ENCODE peak calls at places on chromosome 20, in six cellular contexts. One of them, this sample, is unnamed. For H3K9me3, the result is how much of the 10 kb centered on the place peaks cover.

GRCh38 chr20:35055445-35056276 is 36.9 kb downstream of the TRPC4AP start:
- DNase-seq in cardiac muscle cell: peak
- DNase-seq in ovary: no peak
- DNase-seq in HepG2: no peak
- DNase-seq in mucosa of descending colon: no peak
- DNase-seq in small intestine: no peak
- DNase-seq in this sample: no peak

GRCh38 chr20:21982559-21982958 is 277.1 kb downstream of the PAX1 start:
- DNase-seq in cardiac muscle cell: no peak
- DNase-seq in ovary: no peak
- DNase-seq in HepG2: no peak
- DNase-seq in mucosa of descending colon: no peak
- DNase-seq in small intestine: no peak
- DNase-seq in this sample: no peak

GRCh38 chr20:38201356-38201755 is 36.3 kb upstream of the TGM2 start:
- DNase-seq in cardiac muscle cell: peak
- DNase-seq in ovary: no peak
- DNase-seq in HepG2: no peak
- DNase-seq in mucosa of descending colon: peak
- DNase-seq in small intestine: no peak
- DNase-seq in this sample: no peak

GRCh38 chr20:52039746-52040145 is 151.8 kb downstream of the ZFP64 start:
- DNase-seq in cardiac muscle cell: no peak
- DNase-seq in ovary: no peak
- DNase-seq in HepG2: no peak
- DNase-seq in mucosa of descending colon: no peak
- DNase-seq in small intestine: no peak
- DNase-seq in this sample: no peak

GRCh38 chr20:56974499-56975250 is 291.8 kb downstream of the BMP7 start:
- DNase-seq in cardiac muscle cell: peak
- DNase-seq in ovary: no peak
- DNase-seq in HepG2: peak
- DNase-seq in mucosa of descending colon: no peak
- DNase-seq in small intestine: peak
- DNase-seq in this sample: peak

GRCh38 chr20:36644032-36644712 is 1.8 kb downstream of the SLA2 start:
- DNase-seq in cardiac muscle cell: no peak
- DNase-seq in ovary: no peak
- DNase-seq in HepG2: no peak
- DNase-seq in mucosa of descending colon: peak
- DNase-seq in small intestine: peak
- DNase-seq in this sample: no peak

GRCh38 chr20:49276895-49277785 is 717 bp downstream of the ZNFX1 start:
- DNase-seq in cardiac muscle cell: no peak
- DNase-seq in ovary: peak
- DNase-seq in HepG2: no peak
- DNase-seq in mucosa of descending colon: peak
- DNase-seq in small intestine: no peak
- DNase-seq in this sample: peak

GRCh38 chr20:36084897-36085617 is 69.5 kb upstream of the EPB41L1 start:
- DNase-seq in cardiac muscle cell: peak
- DNase-seq in ovary: no peak
- DNase-seq in HepG2: peak
- DNase-seq in mucosa of descending colon: no peak
- DNase-seq in small intestine: no peak
- DNase-seq in this sample: peak

GRCh38 chr20:2340823-2341222 is 39.9 kb upstream of the TGM6 start:
- DNase-seq in cardiac muscle cell: no peak
- DNase-seq in ovary: no peak
- DNase-seq in HepG2: no peak
- DNase-seq in mucosa of descending colon: no peak
- DNase-seq in small intestine: no peak
- DNase-seq in this sample: no peak

GRCh38 chr20:34537651-34538050 is 20.9 kb upstream of the MAP1LC3A start:
- DNase-seq in cardiac muscle cell: no peak
- DNase-seq in ovary: peak
- DNase-seq in HepG2: no peak
- DNase-seq in mucosa of descending colon: peak
- DNase-seq in small intestine: no peak
- DNase-seq in this sample: no peak

GRCh38 chr20:1893721-1894470 is 1.3 kb upstream of the SIRPA start:
- DNase-seq in cardiac muscle cell: no peak
- DNase-seq in ovary: peak
- DNase-seq in HepG2: peak
- DNase-seq in mucosa of descending colon: no peak
- DNase-seq in small intestine: no peak
- DNase-seq in this sample: no peak

GRCh38 chr20:37528442-37529213 is 952 bp upstream of the BLCAP start:
- DNase-seq in cardiac muscle cell: no peak
- DNase-seq in ovary: no peak
- DNase-seq in HepG2: no peak
- DNase-seq in mucosa of descending colon: no peak
- DNase-seq in small intestine: no peak
- DNase-seq in this sample: no peak

GRCh38 chr20:58432190-58432954 is 43.3 kb downstream of the VAPB start:
- DNase-seq in cardiac muscle cell: peak
- DNase-seq in ovary: no peak
- DNase-seq in HepG2: no peak
- DNase-seq in mucosa of descending colon: no peak
- DNase-seq in small intestine: no peak
- DNase-seq in this sample: no peak

GRCh38 chr20:53735536-53736050 is 142.0 kb upstream of the ZNF217 start:
- DNase-seq in cardiac muscle cell: peak
- DNase-seq in ovary: no peak
- DNase-seq in HepG2: no peak
- DNase-seq in mucosa of descending colon: no peak
- DNase-seq in small intestine: no peak
- DNase-seq in this sample: peak

GRCh38 chr20:46070215-46070910 is 19.4 kb downstream of the NCOA5 start:
- DNase-seq in cardiac muscle cell: peak
- DNase-seq in ovary: no peak
- DNase-seq in HepG2: no peak
- DNase-seq in mucosa of descending colon: no peak
- DNase-seq in small intestine: no peak
- DNase-seq in this sample: no peak

GRCh38 chr20:21900431-21900830 is 195.0 kb downstream of the PAX1 start:
- DNase-seq in cardiac muscle cell: no peak
- DNase-seq in ovary: no peak
- DNase-seq in HepG2: no peak
- DNase-seq in mucosa of descending colon: no peak
- DNase-seq in small intestine: no peak
- DNase-seq in this sample: no peak

GRCh38 chr20:23406880-23407279 is 14.4 kb downstream of the NAPB start:
- DNase-seq in cardiac muscle cell: no peak
- DNase-seq in ovary: no peak
- DNase-seq in HepG2: no peak
- DNase-seq in mucosa of descending colon: no peak
- DNase-seq in small intestine: no peak
- DNase-seq in this sample: no peak

GRCh38 chr20:17971571-17972013 is 2.8 kb downstream of the MGME1 start:
- DNase-seq in cardiac muscle cell: peak
- DNase-seq in ovary: no peak
- DNase-seq in HepG2: peak
- DNase-seq in mucosa of descending colon: no peak
- DNase-seq in small intestine: peak
- DNase-seq in this sample: no peak

GRCh38 chr20:50413088-50413500 is 97.1 kb upstream of the PTPN1 start:
- DNase-seq in cardiac muscle cell: peak
- DNase-seq in ovary: no peak
- DNase-seq in HepG2: peak
- DNase-seq in mucosa of descending colon: no peak
- DNase-seq in small intestine: no peak
- DNase-seq in this sample: no peak

GRCh38 chr20:18380908-18381529 is 85.8 kb downstream of the DZANK1 start:
- DNase-seq in cardiac muscle cell: no peak
- DNase-seq in ovary: no peak
- DNase-seq in HepG2: no peak
- DNase-seq in mucosa of descending colon: no peak
- DNase-seq in small intestine: no peak
- DNase-seq in this sample: no peak

GRCh38 chr20:4193053-4193452 is 177.7 kb upstream of the RNF24 start:
- DNase-seq in cardiac muscle cell: no peak
- DNase-seq in ovary: no peak
- DNase-seq in HepG2: no peak
- DNase-seq in mucosa of descending colon: no peak
- DNase-seq in small intestine: no peak
- DNase-seq in this sample: no peak

GRCh38 chr20:47263502-47264084 is 92.9 kb downstream of the ZMYND8 start:
- DNase-seq in cardiac muscle cell: no peak
- DNase-seq in ovary: no peak
- DNase-seq in HepG2: no peak
- DNase-seq in mucosa of descending colon: no peak
- DNase-seq in small intestine: no peak
- DNase-seq in this sample: no peak

GRCh38 chr20:48816282-48816860 is 11.4 kb downstream of the PREX1 start:
- DNase-seq in cardiac muscle cell: no peak
- DNase-seq in ovary: no peak
- DNase-seq in HepG2: no peak
- DNase-seq in mucosa of descending colon: no peak
- DNase-seq in small intestine: no peak
- DNase-seq in this sample: no peak

GRCh38 chr20:48986899-48987298 is 59.2 kb upstream of the CSE1L start:
- DNase-seq in cardiac muscle cell: peak
- DNase-seq in ovary: no peak
- DNase-seq in HepG2: peak
- DNase-seq in mucosa of descending colon: no peak
- DNase-seq in small intestine: no peak
- DNase-seq in this sample: no peak

GRCh38 chr20:46063652-46064054 is 26.1 kb downstream of the NCOA5 start:
- DNase-seq in cardiac muscle cell: no peak
- DNase-seq in ovary: no peak
- DNase-seq in HepG2: no peak
- DNase-seq in mucosa of descending colon: no peak
- DNase-seq in small intestine: no peak
- DNase-seq in this sample: no peak

GRCh38 chr20:41617059-41617921 is 887 bp downstream of the CHD6 start:
- DNase-seq in cardiac muscle cell: peak
- DNase-seq in ovary: peak
- DNase-seq in HepG2: peak
- DNase-seq in mucosa of descending colon: peak
- DNase-seq in small intestine: peak
- DNase-seq in this sample: peak

GRCh38 chr20:408843-409696 is 971 bp downstream of the RBCK1 start:
- DNase-seq in cardiac muscle cell: no peak
- DNase-seq in ovary: no peak
- DNase-seq in HepG2: no peak
- DNase-seq in mucosa of descending colon: no peak
- DNase-seq in small intestine: peak
- DNase-seq in this sample: no peak

GRCh38 chr20:8790442-8791074 is 278.3 kb upstream of the PLCB4 start:
- DNase-seq in cardiac muscle cell: peak
- DNase-seq in ovary: no peak
- DNase-seq in HepG2: peak
- DNase-seq in mucosa of descending colon: no peak
- DNase-seq in small intestine: peak
- DNase-seq in this sample: peak

GRCh38 chr20:30505566-30505965 is 751.9 kb upstream of the DEFB115 start:
- DNase-seq in cardiac muscle cell: no peak
- DNase-seq in ovary: no peak
- DNase-seq in HepG2: no peak
- DNase-seq in mucosa of descending colon: no peak
- DNase-seq in small intestine: no peak
- DNase-seq in this sample: no peak

GRCh38 chr20:30513050-30513628 is 744.3 kb upstream of the DEFB115 start:
- DNase-seq in cardiac muscle cell: peak
- DNase-seq in ovary: no peak
- DNase-seq in HepG2: no peak
- DNase-seq in mucosa of descending colon: no peak
- DNase-seq in small intestine: no peak
- DNase-seq in this sample: no peak

GRCh38 chr20:30506100-30506499 is 751.4 kb upstream of the DEFB115 start:
- DNase-seq in cardiac muscle cell: no peak
- DNase-seq in ovary: no peak
- DNase-seq in HepG2: no peak
- DNase-seq in mucosa of descending colon: no peak
- DNase-seq in small intestine: no peak
- DNase-seq in this sample: no peak

GRCh38 chr20:30511322-30512030 is 746.0 kb upstream of the DEFB115 start:
- DNase-seq in cardiac muscle cell: no peak
- DNase-seq in ovary: no peak
- DNase-seq in HepG2: no peak
- DNase-seq in mucosa of descending colon: no peak
- DNase-seq in small intestine: no peak
- DNase-seq in this sample: no peak
- H3K9me3 ChIP-seq in cardiac muscle cell: under half
- H3K9me3 ChIP-seq in ovary: under half
- H3K9me3 ChIP-seq in HepG2: under half
- H3K9me3 ChIP-seq in mucosa of descending colon: under half
- H3K9me3 ChIP-seq in small intestine: under half
- H3K9me3 ChIP-seq in this sample: under half

GRCh38 chr20:55961351-55962320 is 43.7 kb downstream of the CBLN4 start:
- DNase-seq in cardiac muscle cell: no peak
- DNase-seq in ovary: peak
- DNase-seq in HepG2: no peak
- DNase-seq in mucosa of descending colon: no peak
- DNase-seq in small intestine: no peak
- DNase-seq in this sample: no peak
- H3K9me3 ChIP-seq in cardiac muscle cell: under half
- H3K9me3 ChIP-seq in ovary: under half
- H3K9me3 ChIP-seq in HepG2: half or more
- H3K9me3 ChIP-seq in mucosa of descending colon: under half
- H3K9me3 ChIP-seq in small intestine: under half
- H3K9me3 ChIP-seq in this sample: under half

GRCh38 chr20:59677586-59677985 is 73.2 kb downstream of the PHACTR3 start:
- DNase-seq in cardiac muscle cell: no peak
- DNase-seq in ovary: no peak
- DNase-seq in HepG2: no peak
- DNase-seq in mucosa of descending colon: no peak
- DNase-seq in small intestine: no peak
- DNase-seq in this sample: no peak

GRCh38 chr20:59673998-59674445 is 69.7 kb downstream of the PHACTR3 start:
- DNase-seq in cardiac muscle cell: no peak
- DNase-seq in ovary: no peak
- DNase-seq in HepG2: no peak
- DNase-seq in mucosa of descending colon: no peak
- DNase-seq in small intestine: no peak
- DNase-seq in this sample: no peak

GRCh38 chr20:59678286-59678685 is 73.9 kb downstream of the PHACTR3 start:
- DNase-seq in cardiac muscle cell: no peak
- DNase-seq in ovary: no peak
- DNase-seq in HepG2: no peak
- DNase-seq in mucosa of descending colon: no peak
- DNase-seq in small intestine: no peak
- DNase-seq in this sample: no peak

GRCh38 chr20:59676877-59677140 is 72.5 kb downstream of the PHACTR3 start:
- DNase-seq in cardiac muscle cell: no peak
- DNase-seq in ovary: no peak
- DNase-seq in HepG2: no peak
- DNase-seq in mucosa of descending colon: no peak
- DNase-seq in small intestine: no peak
- DNase-seq in this sample: no peak

GRCh38 chr20:59676126-59676876 is 72.0 kb downstream of the PHACTR3 start:
- DNase-seq in cardiac muscle cell: no peak
- DNase-seq in ovary: no peak
- DNase-seq in HepG2: no peak
- DNase-seq in mucosa of descending colon: no peak
- DNase-seq in small intestine: peak
- DNase-seq in this sample: no peak
- H3K9me3 ChIP-seq in cardiac muscle cell: under half
- H3K9me3 ChIP-seq in ovary: under half
- H3K9me3 ChIP-seq in HepG2: under half
- H3K9me3 ChIP-seq in mucosa of descending colon: under half
- H3K9me3 ChIP-seq in small intestine: under half
- H3K9me3 ChIP-seq in this sample: under half

GRCh38 chr20:55974491-55975202 is 30.7 kb downstream of the CBLN4 start:
- DNase-seq in cardiac muscle cell: no peak
- DNase-seq in ovary: no peak
- DNase-seq in HepG2: no peak
- DNase-seq in mucosa of descending colon: no peak
- DNase-seq in small intestine: no peak
- DNase-seq in this sample: no peak
- H3K9me3 ChIP-seq in cardiac muscle cell: under half
- H3K9me3 ChIP-seq in ovary: under half
- H3K9me3 ChIP-seq in HepG2: half or more
- H3K9me3 ChIP-seq in mucosa of descending colon: under half
- H3K9me3 ChIP-seq in small intestine: under half
- H3K9me3 ChIP-seq in this sample: under half

This sample was measured in hepatocyte.